ENCODE peak calls at places on chromosomes 16 and 17, in four cellular contexts. L is vagina, N is sigmoid colon, B is upper lobe of right lung. Z is an unnamed sample. For H3K4me1, the result is how much of the 10 kb centered on the place peaks cover.

GRCh38 chr17:36602030-36602737 is 801 bp downstream of the MRM1 start:
- DNase-seq in N (no peak), L (no peak), B (peak), Z (no peak)

GRCh38 chr17:7716901-7717755 is at the start of gene DNAH2:
- DNase-seq in N (peak), B (peak), L (no peak), Z (peak)

GRCh38 chr16:87169509-87169985 is 147.6 kb downstream of the C16orf95 start:
- DNase-seq in B (no peak), L (no peak), N (no peak), Z (no peak)

GRCh38 chr17:34990921-34991365 is 10.6 kb downstream of the LIG3 start:
- DNase-seq in N (no peak), B (no peak), L (no peak), Z (no peak)

GRCh38 chr17:66971730-66972441 is 7.4 kb downstream of the CACNG4 start:
- DNase-seq in N (no peak), B (no peak), L (no peak), Z (no peak)

GRCh38 chr17:79538291-79538690 is 72.6 kb downstream of the RBFOX3 start:
- DNase-seq in B (no peak), L (no peak), N (no peak), Z (peak)

GRCh38 chr16:9258423-9259051 is 167.1 kb downstream of the HAPSTR1 start:
- DNase-seq in B (no peak), L (no peak), N (no peak), Z (no peak)

GRCh38 chr17:28846231-28846630 is 3.6 kb upstream of the FAM222B start:
- DNase-seq in N (no peak), L (no peak), B (no peak), Z (no peak)

GRCh38 chr17:78484300-78485159 is 92.7 kb downstream of the DNAH17 start:
- DNase-seq in L (no peak), B (peak), N (no peak), Z (no peak)
- H3K4me3 ChIP-seq in L (peak), B (peak), N (peak), Z (no peak)

GRCh38 chr17:17420561-17421269 is 56.1 kb upstream of the MED9 start:
- DNase-seq in L (no peak), B (peak), N (peak), Z (peak)

GRCh38 chr17:17417718-17418151 is 59.1 kb upstream of the MED9 start:
- DNase-seq in L (no peak), N (peak), B (no peak), Z (no peak)

GRCh38 chr17:17419166-17419565 is 57.6 kb upstream of the MED9 start:
- DNase-seq in B (peak), N (peak), L (no peak), Z (no peak)

GRCh38 chr17:17420035-17420434 is 56.8 kb upstream of the MED9 start:
- DNase-seq in B (peak), N (peak), L (no peak), Z (no peak)

GRCh38 chr17:17419621-17420020 is 57.2 kb upstream of the MED9 start:
- DNase-seq in B (peak), L (no peak), N (peak), Z (no peak)
- H3K27ac ChIP-seq in B (no peak), L (no peak), N (no peak), Z (no peak)

DNA sequence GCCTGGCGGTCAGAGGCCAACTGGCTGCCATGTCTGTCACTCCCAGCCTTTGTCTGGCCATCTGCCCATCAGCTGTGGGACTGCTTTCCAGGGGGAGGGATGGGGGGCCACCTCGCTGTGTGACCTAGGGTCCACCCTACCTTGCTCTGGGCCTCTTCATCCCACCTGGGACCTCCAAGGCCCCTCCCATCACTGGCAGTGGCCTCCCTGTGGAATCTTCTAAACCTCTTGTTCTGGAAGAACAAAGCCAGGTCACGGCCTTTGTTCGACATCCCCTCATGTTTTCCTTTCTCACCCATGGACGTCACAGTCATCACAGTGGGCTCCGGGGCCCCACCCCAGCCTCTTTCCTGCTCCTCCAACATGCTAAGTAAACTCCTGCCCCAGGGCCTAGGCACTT is 24.0 kb downstream of the SPNS2 start:
- DNase-seq in N (no peak), B (no peak), L (no peak), Z (no peak)
- H3K4me1 ChIP-seq in N (under half), B (under half), L (under half), Z (under half)

GRCh38 chr17:71441098-71441497 is 679.7 kb upstream of the SOX9 start:
- DNase-seq in N (no peak), L (no peak), B (no peak), Z (no peak)
- H3K4me3 ChIP-seq in N (no peak), L (no peak), B (no peak), Z (no peak)

GRCh38 chr17:75808549-75808904 is 23.9 kb downstream of the UNK start:
- DNase-seq in B (no peak), N (no peak), L (no peak), Z (no peak)

GRCh38 chr17:75808905-75809621 is 24.5 kb downstream of the UNK start:
- DNase-seq in N (peak), L (no peak), B (no peak), Z (peak)

GRCh38 chr17:75809631-75810111 is 25.1 kb downstream of the UNK start:
- DNase-seq in L (no peak), B (no peak), N (no peak), Z (peak)

GRCh38 chr17:75811174-75811573 is 26.6 kb downstream of the UNK start:
- DNase-seq in N (no peak), B (no peak), L (no peak), Z (peak)

DNA sequence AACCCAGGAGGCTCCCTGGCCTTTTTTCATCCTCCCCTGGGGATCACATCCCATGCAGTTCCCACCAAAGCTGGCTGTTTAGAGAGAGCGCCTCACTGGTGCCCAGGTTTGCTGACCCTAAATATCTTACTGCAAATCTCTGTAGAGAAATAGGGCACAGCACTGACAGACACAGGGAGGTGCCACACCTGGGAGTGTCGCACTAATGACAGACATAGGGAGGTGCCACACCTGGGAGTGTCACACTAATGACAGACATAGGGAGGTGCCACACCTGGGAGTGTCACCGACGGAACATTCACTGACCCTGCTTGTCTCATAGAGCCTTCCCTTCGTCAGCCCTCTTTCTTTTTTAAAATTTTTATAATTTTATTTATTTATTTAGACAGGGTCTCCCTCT is 25.6 kb downstream of the UNK start:
- DNase-seq in N (no peak), L (no peak), B (no peak), Z (peak)
- H3K27ac ChIP-seq in N (peak), L (peak), B (no peak), Z (no peak)

GRCh38 chr16:88285514-88285822 is 97.3 kb upstream of the ZNF469 start:
- DNase-seq in B (no peak), N (no peak), L (no peak), Z (peak)

GRCh38 chr16:88284101-88284500 is 98.7 kb upstream of the ZNF469 start:
- DNase-seq in L (no peak), B (no peak), N (no peak), Z (no peak)

GRCh38 chr16:88282221-88283041 is 100.3 kb upstream of the ZNF469 start:
- DNase-seq in B (no peak), N (no peak), L (no peak), Z (no peak)

GRCh38 chr16:88284626-88285513 is 97.9 kb upstream of the ZNF469 start:
- DNase-seq in B (no peak), N (no peak), L (no peak), Z (peak)

GRCh38 chr16:88283596-88283995 is 99.2 kb upstream of the ZNF469 start:
- DNase-seq in L (no peak), B (no peak), N (no peak), Z (no peak)
- H3K4me1 ChIP-seq in L (under half), B (under half), N (under half), Z (under half)

DNA sequence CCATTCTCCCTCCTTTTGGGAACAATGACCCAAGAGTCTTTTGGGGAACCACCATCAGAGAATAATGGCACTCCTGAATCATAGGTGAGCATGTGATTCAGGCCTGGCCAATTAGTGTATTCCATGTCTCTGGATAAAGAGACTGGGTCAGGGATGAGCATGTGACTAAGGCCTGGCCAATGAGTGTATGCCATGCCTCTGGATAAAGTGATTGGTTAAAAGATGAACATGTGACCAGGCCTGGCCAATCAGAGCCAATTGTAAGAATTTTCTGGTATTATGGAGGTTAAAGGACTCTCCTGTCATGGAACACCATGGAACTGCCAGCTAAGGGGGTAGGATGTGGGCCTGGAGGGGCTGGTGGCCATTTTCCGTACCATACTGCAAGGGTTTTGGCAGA is 194.3 kb downstream of the C16orf78 start:
- DNase-seq in N (no peak), L (no peak), B (no peak), Z (no peak)
- H3K4me3 ChIP-seq in N (no peak), L (no peak), B (no peak), Z (no peak)

DNA sequence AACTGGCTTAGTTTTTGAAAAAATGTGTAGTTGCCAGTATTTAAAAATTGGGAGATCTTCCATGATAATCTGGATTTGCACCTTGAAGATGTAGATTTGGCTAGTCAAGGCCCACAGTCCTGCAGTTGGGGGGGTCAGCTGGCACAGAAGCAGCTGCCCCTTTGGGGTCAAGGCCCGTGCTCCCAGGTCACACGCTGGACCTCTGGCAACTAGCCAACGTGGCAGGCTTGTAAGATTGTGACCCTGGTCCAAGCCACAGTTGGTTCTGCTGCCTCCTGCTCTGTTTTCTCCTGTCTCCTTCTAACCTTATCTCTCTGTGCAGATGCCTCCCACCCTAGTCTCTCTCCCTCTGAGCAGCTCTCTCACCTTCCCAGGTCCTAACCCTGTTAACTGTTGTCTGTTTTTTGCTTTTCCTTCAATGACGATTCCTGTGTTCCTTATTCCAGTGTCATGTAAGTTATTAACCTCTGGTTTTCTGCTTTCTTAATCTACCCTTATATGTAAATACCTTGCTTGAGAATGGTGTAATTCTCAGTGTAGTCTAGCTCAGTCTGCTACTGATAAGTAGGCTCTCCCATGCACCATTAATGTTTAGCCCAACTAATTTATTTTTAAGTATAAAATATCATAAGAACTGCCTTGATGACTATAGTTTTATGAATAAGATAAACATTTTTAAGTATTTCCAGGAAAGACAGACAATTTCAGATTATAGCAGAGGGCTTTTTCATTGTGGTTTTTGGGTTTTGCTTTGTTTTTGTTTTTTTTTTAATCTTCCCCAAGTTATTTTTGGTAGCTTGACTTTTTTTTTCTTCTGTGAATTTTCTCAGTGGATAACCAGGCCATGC is 28.0 kb downstream of the CLEC16A start:
- DNase-seq in L (no peak), N (no peak), B (no peak), Z (no peak)
- H3K27ac ChIP-seq in L (peak), N (peak), B (no peak), Z (peak)

GRCh38 chr17:9242983-9243382 is 221.7 kb downstream of the NTN1 start:
- DNase-seq in L (no peak), N (no peak), B (no peak), Z (no peak)

GRCh38 chr17:9242497-9242881 is 221.2 kb downstream of the NTN1 start:
- DNase-seq in L (no peak), B (no peak), N (peak), Z (peak)

GRCh38 chr17:9241371-9241712 is 220.0 kb downstream of the NTN1 start:
- DNase-seq in L (no peak), N (peak), B (no peak), Z (peak)

GRCh38 chr17:9240659-9241370 is 219.5 kb downstream of the NTN1 start:
- DNase-seq in N (peak), L (no peak), B (no peak), Z (peak)

GRCh38 chr17:9241774-9242496 is 220.6 kb downstream of the NTN1 start:
- DNase-seq in N (no peak), B (no peak), L (no peak), Z (peak)
- H3K4me1 ChIP-seq in N (half or more), B (under half), L (half or more), Z (under half)

GRCh38 chr16:66107661-66108060 is 258.8 kb upstream of the CDH5 start:
- DNase-seq in L (no peak), N (no peak), B (no peak), Z (no peak)
- H3K4me3 ChIP-seq in L (no peak), N (no peak), B (no peak), Z (no peak)